ENCODE peak calls at places on chromosomes 3 and 15, in eight cellular contexts. One of them, this sample, is unnamed.

GRCh38 chr3:184806567-184807271 is 5.2 kb upstream of the VPS8 start:
- DNase-seq in body of pancreas: no peak
- DNase-seq in nephron progenitor cell: no peak
- DNase-seq in psoas muscle: peak
- DNase-seq in left lung: no peak
- DNase-seq in AG10803: no peak
- DNase-seq in breast epithelium: no peak
- DNase-seq in cardiac muscle cell: no peak
- DNase-seq in this sample: no peak

GRCh38 chr3:178558637-178559036 is 22.4 kb downstream of the KCNMB2 start:
- DNase-seq in body of pancreas: no peak
- DNase-seq in nephron progenitor cell: no peak
- DNase-seq in psoas muscle: no peak
- DNase-seq in left lung: peak
- DNase-seq in AG10803: no peak
- DNase-seq in breast epithelium: no peak
- DNase-seq in cardiac muscle cell: no peak
- DNase-seq in this sample: no peak

GRCh38 chr3:195544634-195545033 is 1.5 kb upstream of the PPP1R2 start:
- DNase-seq in body of pancreas: peak
- DNase-seq in nephron progenitor cell: no peak
- DNase-seq in psoas muscle: no peak
- DNase-seq in left lung: no peak
- DNase-seq in AG10803: no peak
- DNase-seq in breast epithelium: no peak
- DNase-seq in cardiac muscle cell: peak
- DNase-seq in this sample: no peak

GRCh38 chr3:128847631-128848370 is 31.6 kb upstream of the ACAD9 start:
- DNase-seq in body of pancreas: no peak
- DNase-seq in nephron progenitor cell: no peak
- DNase-seq in psoas muscle: no peak
- DNase-seq in left lung: peak
- DNase-seq in AG10803: no peak
- DNase-seq in breast epithelium: no peak
- DNase-seq in cardiac muscle cell: no peak
- DNase-seq in this sample: no peak

GRCh38 chr3:33513262-33513863 is 73.2 kb upstream of the UBP1 start:
- DNase-seq in body of pancreas: no peak
- DNase-seq in nephron progenitor cell: no peak
- DNase-seq in psoas muscle: no peak
- DNase-seq in left lung: no peak
- DNase-seq in AG10803: no peak
- DNase-seq in breast epithelium: no peak
- DNase-seq in cardiac muscle cell: no peak
- DNase-seq in this sample: no peak

GRCh38 chr3:8500966-8501365 is 657 bp upstream of the LMCD1 start:
- DNase-seq in body of pancreas: no peak
- DNase-seq in nephron progenitor cell: no peak
- DNase-seq in psoas muscle: no peak
- DNase-seq in left lung: no peak
- DNase-seq in AG10803: no peak
- DNase-seq in breast epithelium: no peak
- DNase-seq in cardiac muscle cell: no peak
- DNase-seq in this sample: no peak

GRCh38 chr3:73576995-73577394 is 47.7 kb downstream of the PDZRN3 start:
- DNase-seq in body of pancreas: no peak
- DNase-seq in nephron progenitor cell: no peak
- DNase-seq in psoas muscle: no peak
- DNase-seq in left lung: no peak
- DNase-seq in AG10803: no peak
- DNase-seq in breast epithelium: no peak
- DNase-seq in cardiac muscle cell: no peak
- DNase-seq in this sample: no peak

GRCh38 chr3:123700791-123701712 is 116.2 kb upstream of the HACD2 start:
- DNase-seq in body of pancreas: peak
- DNase-seq in nephron progenitor cell: no peak
- DNase-seq in psoas muscle: no peak
- DNase-seq in left lung: no peak
- DNase-seq in AG10803: no peak
- DNase-seq in breast epithelium: peak
- DNase-seq in cardiac muscle cell: no peak
- DNase-seq in this sample: no peak

GRCh38 chr3:114442251-114442650 is 148.4 kb downstream of the TIGIT start:
- DNase-seq in body of pancreas: no peak
- DNase-seq in nephron progenitor cell: no peak
- DNase-seq in psoas muscle: no peak
- DNase-seq in left lung: no peak
- DNase-seq in AG10803: peak
- DNase-seq in breast epithelium: no peak
- DNase-seq in cardiac muscle cell: peak
- DNase-seq in this sample: no peak

GRCh38 chr3:177905895-177906511 is 630.2 kb upstream of the KCNMB2 start:
- DNase-seq in body of pancreas: peak
- DNase-seq in nephron progenitor cell: no peak
- DNase-seq in psoas muscle: no peak
- DNase-seq in left lung: no peak
- DNase-seq in AG10803: peak
- DNase-seq in breast epithelium: no peak
- DNase-seq in cardiac muscle cell: peak
- DNase-seq in this sample: no peak

GRCh38 chr3:112681822-112682325 is 40.9 kb upstream of the CCDC80 start:
- DNase-seq in body of pancreas: no peak
- DNase-seq in nephron progenitor cell: no peak
- DNase-seq in psoas muscle: no peak
- DNase-seq in left lung: no peak
- DNase-seq in AG10803: peak
- DNase-seq in breast epithelium: no peak
- DNase-seq in cardiac muscle cell: peak
- DNase-seq in this sample: no peak

GRCh38 chr3:73955671-73956070 is 330.9 kb upstream of the PDZRN3 start:
- DNase-seq in body of pancreas: no peak
- DNase-seq in nephron progenitor cell: no peak
- DNase-seq in psoas muscle: no peak
- DNase-seq in left lung: no peak
- DNase-seq in AG10803: no peak
- DNase-seq in breast epithelium: no peak
- DNase-seq in cardiac muscle cell: no peak
- DNase-seq in this sample: no peak

GRCh38 chr3:195266428-195266827 is 4.5 kb downstream of the XXYLT1 start:
- DNase-seq in body of pancreas: no peak
- DNase-seq in nephron progenitor cell: no peak
- DNase-seq in psoas muscle: no peak
- DNase-seq in left lung: no peak
- DNase-seq in AG10803: no peak
- DNase-seq in breast epithelium: no peak
- DNase-seq in cardiac muscle cell: no peak
- DNase-seq in this sample: no peak

GRCh38 chr15:94542391-94542790 is 311.0 kb downstream of the MCTP2 start:
- DNase-seq in body of pancreas: no peak
- DNase-seq in nephron progenitor cell: no peak
- DNase-seq in psoas muscle: no peak
- DNase-seq in left lung: no peak
- DNase-seq in AG10803: no peak
- DNase-seq in breast epithelium: no peak
- DNase-seq in cardiac muscle cell: no peak
- DNase-seq in this sample: no peak

GRCh38 chr3:52781741-52782140 is 4.3 kb downstream of the ITIH1 start:
- DNase-seq in body of pancreas: no peak
- DNase-seq in nephron progenitor cell: no peak
- DNase-seq in psoas muscle: no peak
- DNase-seq in left lung: no peak
- DNase-seq in AG10803: no peak
- DNase-seq in breast epithelium: no peak
- DNase-seq in cardiac muscle cell: no peak
- DNase-seq in this sample: peak

GRCh38 chr15:84929795-84930371 is 45.4 kb downstream of the SLC28A1 start:
- DNase-seq in body of pancreas: peak
- DNase-seq in nephron progenitor cell: no peak
- DNase-seq in psoas muscle: no peak
- DNase-seq in left lung: peak
- DNase-seq in AG10803: peak
- DNase-seq in breast epithelium: peak
- DNase-seq in cardiac muscle cell: peak
- DNase-seq in this sample: no peak

GRCh38 chr3:48402281-48402732 is 27.6 kb downstream of the PLXNB1 start:
- DNase-seq in body of pancreas: peak
- DNase-seq in nephron progenitor cell: no peak
- DNase-seq in psoas muscle: peak
- DNase-seq in left lung: peak
- DNase-seq in AG10803: peak
- DNase-seq in breast epithelium: peak
- DNase-seq in cardiac muscle cell: peak
- DNase-seq in this sample: peak

GRCh38 chr3:16181361-16181760 is 6.9 kb downstream of the GALNT15 start:
- DNase-seq in body of pancreas: peak
- DNase-seq in nephron progenitor cell: no peak
- DNase-seq in psoas muscle: peak
- DNase-seq in left lung: peak
- DNase-seq in AG10803: peak
- DNase-seq in breast epithelium: no peak
- DNase-seq in cardiac muscle cell: peak
- DNase-seq in this sample: no peak

GRCh38 chr3:107394502-107394901 is 17.3 kb downstream of the CCDC54 start:
- DNase-seq in body of pancreas: no peak
- DNase-seq in nephron progenitor cell: no peak
- DNase-seq in psoas muscle: no peak
- DNase-seq in left lung: no peak
- DNase-seq in AG10803: no peak
- DNase-seq in breast epithelium: no peak
- DNase-seq in cardiac muscle cell: no peak
- DNase-seq in this sample: no peak

GRCh38 chr15:95291878-95292472 is 1038.5 kb upstream of the NR2F2 start:
- DNase-seq in body of pancreas: peak
- DNase-seq in nephron progenitor cell: no peak
- DNase-seq in psoas muscle: no peak
- DNase-seq in left lung: no peak
- DNase-seq in AG10803: peak
- DNase-seq in breast epithelium: no peak
- DNase-seq in cardiac muscle cell: peak
- DNase-seq in this sample: no peak

GRCh38 chr15:68734352-68734751 is 86.3 kb downstream of the ANP32A start:
- DNase-seq in body of pancreas: no peak
- DNase-seq in nephron progenitor cell: no peak
- DNase-seq in psoas muscle: no peak
- DNase-seq in left lung: no peak
- DNase-seq in AG10803: no peak
- DNase-seq in breast epithelium: no peak
- DNase-seq in cardiac muscle cell: no peak
- DNase-seq in this sample: no peak

GRCh38 chr3:119950666-119951325 is 143.5 kb downstream of the GSK3B start:
- DNase-seq in body of pancreas: no peak
- DNase-seq in nephron progenitor cell: no peak
- DNase-seq in psoas muscle: no peak
- DNase-seq in left lung: no peak
- DNase-seq in AG10803: no peak
- DNase-seq in breast epithelium: no peak
- DNase-seq in cardiac muscle cell: no peak
- DNase-seq in this sample: no peak

GRCh38 chr15:89108865-89109660 is 20.8 kb downstream of the ABHD2 start:
- DNase-seq in body of pancreas: no peak
- DNase-seq in nephron progenitor cell: no peak
- DNase-seq in psoas muscle: no peak
- DNase-seq in left lung: no peak
- DNase-seq in AG10803: no peak
- DNase-seq in breast epithelium: no peak
- DNase-seq in cardiac muscle cell: no peak
- DNase-seq in this sample: no peak

DNA sequence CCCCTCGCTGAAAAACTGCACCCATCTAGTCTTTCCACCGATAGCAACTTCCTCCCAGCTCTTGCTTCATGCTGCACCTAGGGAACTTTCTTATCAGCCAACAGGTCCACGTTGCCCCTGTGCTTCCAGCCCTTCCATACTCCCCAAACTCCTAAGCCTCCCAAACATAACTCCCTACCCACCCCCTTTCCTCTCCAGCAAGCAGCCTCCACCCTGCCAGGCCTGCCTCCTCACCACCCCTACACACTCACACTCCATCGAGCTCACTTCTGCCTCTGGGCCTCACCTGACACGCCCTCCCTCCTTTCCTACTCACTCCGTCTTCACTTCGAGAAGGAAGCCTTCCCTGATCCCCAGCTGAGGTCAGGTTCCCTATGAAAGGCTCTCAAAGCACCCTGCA is 8.1 kb downstream of the INSYN1 start:
- DNase-seq in body of pancreas: no peak
- DNase-seq in nephron progenitor cell: no peak
- DNase-seq in psoas muscle: no peak
- DNase-seq in left lung: no peak
- DNase-seq in AG10803: no peak
- DNase-seq in breast epithelium: no peak
- DNase-seq in cardiac muscle cell: no peak
- DNase-seq in this sample: no peak
- TF ChIP-seq CTCF in body of pancreas: no peak
- TF ChIP-seq CTCF in nephron progenitor cell: no peak
- TF ChIP-seq CTCF in psoas muscle: no peak
- TF ChIP-seq CTCF in left lung: no peak
- TF ChIP-seq CTCF in AG10803: no peak
- TF ChIP-seq CTCF in breast epithelium: no peak
- TF ChIP-seq CTCF in cardiac muscle cell: no peak
- TF ChIP-seq CTCF in this sample: no peak

GRCh38 chr15:59642351-59642750 is 15.0 kb downstream of the GTF2A2 start:
- DNase-seq in body of pancreas: no peak
- DNase-seq in nephron progenitor cell: no peak
- DNase-seq in psoas muscle: no peak
- DNase-seq in left lung: no peak
- DNase-seq in AG10803: no peak
- DNase-seq in breast epithelium: no peak
- DNase-seq in cardiac muscle cell: peak
- DNase-seq in this sample: no peak
- TF ChIP-seq CTCF in body of pancreas: no peak
- TF ChIP-seq CTCF in nephron progenitor cell: no peak
- TF ChIP-seq CTCF in psoas muscle: no peak
- TF ChIP-seq CTCF in left lung: no peak
- TF ChIP-seq CTCF in AG10803: peak
- TF ChIP-seq CTCF in breast epithelium: no peak
- TF ChIP-seq CTCF in cardiac muscle cell: peak
- TF ChIP-seq CTCF in this sample: no peak

DNA sequence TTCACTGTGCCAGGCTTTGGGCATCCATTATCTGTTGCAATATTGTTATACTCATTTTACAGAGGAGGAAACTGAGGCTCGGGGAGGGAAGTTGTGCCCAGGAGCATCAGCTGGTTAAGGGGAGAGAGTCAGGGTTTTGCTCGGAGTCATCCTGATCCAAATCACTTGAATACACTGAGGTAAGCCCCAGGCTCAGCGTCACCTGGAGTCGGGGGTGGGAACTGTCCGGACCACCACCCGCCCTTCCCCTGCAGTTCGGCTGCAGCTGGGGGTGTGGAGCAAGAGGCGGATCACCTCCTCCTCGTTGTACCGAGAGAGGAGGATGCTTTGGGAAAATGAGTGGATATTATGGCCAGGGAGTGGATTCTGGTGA is 646 bp downstream of the HRH1 start:
- DNase-seq in body of pancreas: no peak
- DNase-seq in nephron progenitor cell: peak
- DNase-seq in psoas muscle: no peak
- DNase-seq in left lung: no peak
- DNase-seq in AG10803: no peak
- DNase-seq in breast epithelium: no peak
- DNase-seq in cardiac muscle cell: peak
- DNase-seq in this sample: no peak
- TF ChIP-seq CTCF in body of pancreas: no peak
- TF ChIP-seq CTCF in nephron progenitor cell: no peak
- TF ChIP-seq CTCF in psoas muscle: no peak
- TF ChIP-seq CTCF in left lung: no peak
- TF ChIP-seq CTCF in AG10803: peak
- TF ChIP-seq CTCF in breast epithelium: no peak
- TF ChIP-seq CTCF in cardiac muscle cell: no peak
- TF ChIP-seq CTCF in this sample: no peak

GRCh38 chr3:162517110-162517509 is 1020.5 kb downstream of the OTOL1 start:
- DNase-seq in body of pancreas: no peak
- DNase-seq in nephron progenitor cell: no peak
- DNase-seq in psoas muscle: no peak
- DNase-seq in left lung: no peak
- DNase-seq in AG10803: peak
- DNase-seq in breast epithelium: no peak
- DNase-seq in cardiac muscle cell: peak
- DNase-seq in this sample: no peak
- TF ChIP-seq CTCF in body of pancreas: no peak
- TF ChIP-seq CTCF in nephron progenitor cell: no peak
- TF ChIP-seq CTCF in psoas muscle: no peak
- TF ChIP-seq CTCF in left lung: no peak
- TF ChIP-seq CTCF in AG10803: peak
- TF ChIP-seq CTCF in breast epithelium: no peak
- TF ChIP-seq CTCF in cardiac muscle cell: no peak
- TF ChIP-seq CTCF in this sample: no peak